ENCODE peak calls at places on chromosomes 1 and 21, in ten cellular contexts. S is HepG2, M is tibial nerve, W is body of pancreas, I is GM13976, L is astrocyte of the cerebellum, Y is vagina, Q is pancreas, B is stomach, H is BJ. X is an unnamed sample.

GRCh38 chr1:59879556-59879955 is 47.0 kb downstream of the CYP2J2 start:
- DNase-seq in S (peak; percentile 65), M (peak; percentile 78), W (peak; percentile 87), I (peak; percentile 19), L (peak; percentile 66), Y (no peak), Q (peak; percentile 42), B (peak; percentile 87), H (no peak), X (peak; percentile 57)

GRCh38 chr1:58162952-58163550 is 383.5 kb downstream of the OMA1 start:
- DNase-seq in S (peak; percentile 57), M (peak; percentile 54), W (peak; percentile 70), I (no peak), L (peak; percentile 49), Y (no peak), Q (peak; percentile 45), B (peak; percentile 59), H (no peak), X (peak; percentile 59)

GRCh38 chr1:161998811-161999210 is 24.9 kb downstream of the OLFML2B start:
- DNase-seq in S (no peak), M (no peak), W (no peak), I (no peak), L (no peak), Y (no peak), Q (no peak), B (no peak), H (no peak), X (peak; percentile 37)

GRCh38 chr1:234926574-234927311 is 201.9 kb downstream of the TOMM20 start:
- DNase-seq in S (no peak), M (no peak), W (no peak), I (peak; percentile 81), L (no peak), Y (peak; percentile 85), Q (no peak), B (no peak), H (no peak), X (no peak)

GRCh38 chr1:114482585-114482984 is 28.4 kb downstream of the TRIM33 start:
- DNase-seq in S (no peak), M (no peak), W (no peak), I (peak; percentile 33), L (no peak), Y (no peak), Q (no peak), B (no peak), H (no peak), X (no peak)

GRCh38 chr1:230113605-230114241 is 46.7 kb downstream of the GALNT2 start:
- DNase-seq in S (no peak), M (peak; percentile 40), W (no peak), I (no peak), L (no peak), Y (no peak), Q (no peak), B (no peak), H (peak; percentile 79), X (peak; percentile 78)

GRCh38 chr1:215421772-215422171 is 145.3 kb upstream of the KCTD3 start:
- DNase-seq in S (no peak), M (no peak), W (no peak), I (no peak), L (no peak), Y (no peak), Q (no peak), B (no peak), H (no peak), X (no peak)

GRCh38 chr1:176073524-176074157 is 133.4 kb downstream of the COP1 start:
- DNase-seq in S (peak; percentile 57), M (peak; percentile 65), W (peak; percentile 37), I (peak; percentile 39), L (peak; percentile 68), Y (no peak), Q (no peak), B (no peak), H (peak; percentile 6), X (peak; percentile 52)

GRCh38 chr21:37982496-37983318 is 66.5 kb upstream of the KCNJ6 start:
- DNase-seq in S (no peak), M (no peak), W (no peak), I (no peak), L (no peak), Y (no peak), Q (no peak), B (no peak), H (no peak), X (no peak)

GRCh38 chr1:217369271-217369981 is 261.5 kb downstream of the GPATCH2 start:
- DNase-seq in S (no peak), M (no peak), W (no peak), I (peak; percentile 7), L (no peak), Y (no peak), Q (no peak), B (no peak), H (no peak), X (no peak)

GRCh38 chr21:41834252-41834925 is 44.8 kb downstream of the PRDM15 start:
- DNase-seq in S (no peak), M (no peak), W (no peak), I (no peak), L (no peak), Y (no peak), Q (no peak), B (no peak), H (no peak), X (no peak)

GRCh38 chr1:181149326-181150000 is 61.0 kb downstream of the IER5 start:
- DNase-seq in S (no peak), M (no peak), W (peak; percentile 27), I (no peak), L (no peak), Y (no peak), Q (no peak), B (peak; percentile 43), H (no peak), X (no peak)

GRCh38 chr1:201076036-201076435 is 36.2 kb downstream of the CACNA1S start:
- DNase-seq in S (no peak), M (no peak), W (no peak), I (no peak), L (no peak), Y (no peak), Q (no peak), B (no peak), H (no peak), X (no peak)

GRCh38 chr1:31788825-31789256 is 24.7 kb upstream of the ADGRB2 start:
- DNase-seq in S (peak; percentile 28), M (no peak), W (no peak), I (no peak), L (peak; percentile 49), Y (no peak), Q (no peak), B (no peak), H (peak; percentile 28), X (peak; percentile 68)

GRCh38 chr1:175514309-175515001 is 228.9 kb downstream of the TNR start:
- DNase-seq in S (no peak), M (no peak), W (no peak), I (no peak), L (peak; percentile 61), Y (no peak), Q (no peak), B (no peak), H (no peak), X (no peak)

GRCh38 chr1:1087351-1088035 is 13.4 kb upstream of the RNF223 start:
- DNase-seq in S (no peak), M (no peak), W (no peak), I (no peak), L (no peak), Y (no peak), Q (no peak), B (no peak), H (no peak), X (no peak)

GRCh38 chr1:100834779-100835645 is 59.6 kb downstream of the EXTL2 start:
- DNase-seq in S (peak; percentile 25), M (no peak), W (no peak), I (no peak), L (no peak), Y (no peak), Q (no peak), B (no peak), H (no peak), X (peak; percentile 5)

DNA sequence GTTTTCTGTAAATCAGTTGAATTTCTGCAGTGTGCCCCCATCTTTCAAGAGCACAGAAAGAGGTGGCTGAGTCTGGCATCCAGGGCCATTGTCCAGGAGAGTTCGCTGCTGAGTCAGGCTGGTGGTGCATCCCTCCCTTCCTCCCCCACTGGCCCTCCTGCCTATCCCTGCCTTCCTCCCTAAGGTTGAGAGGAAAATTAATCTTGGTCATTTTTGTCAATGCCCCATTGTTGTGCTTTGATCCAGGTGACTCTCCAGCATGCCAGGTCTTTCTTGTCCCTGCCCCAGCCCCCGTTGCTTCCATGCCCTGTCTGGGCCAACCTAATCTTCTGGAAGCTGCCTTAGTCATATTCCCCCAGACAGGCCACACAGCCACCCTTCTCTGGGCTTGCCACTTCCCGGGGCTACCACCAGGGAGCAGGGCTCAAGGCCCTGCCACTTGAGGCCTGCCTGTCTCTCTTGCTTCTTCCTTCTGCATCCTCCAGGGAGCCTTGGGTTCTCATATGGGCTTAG is 26.6 kb downstream of the PROK1 start:
- DNase-seq in S (no peak), M (no peak), W (no peak), I (no peak), L (no peak), Y (no peak), Q (no peak), B (no peak), H (no peak), X (no peak)
- TF ChIP-seq CTCF in S (no peak), M (no peak), W (no peak), I (no peak), L (no peak), Y (no peak), Q (peak; percentile 10), B (no peak), H (peak; percentile 16), X (peak; percentile 65)

GRCh38 chr1:211520641-211521040 is 28.7 kb upstream of the RD3 start:
- DNase-seq in S (peak; percentile 54), M (no peak), W (peak; percentile 48), I (no peak), L (no peak), Y (no peak), Q (no peak), B (no peak), H (no peak), X (peak; percentile 8)
- TF ChIP-seq CTCF in S (peak; percentile 51), M (no peak), W (peak; percentile 25), I (no peak), L (peak; percentile 19), Y (no peak), Q (no peak), B (no peak), H (no peak), X (peak; percentile 54)

GRCh38 chr1:22317231-22317919 is 134.3 kb upstream of the ZBTB40 start:
- DNase-seq in S (no peak), M (no peak), W (peak; percentile 22), I (peak; percentile 71), L (no peak), Y (peak; percentile 62), Q (no peak), B (no peak), H (no peak), X (no peak)
- TF ChIP-seq CTCF in S (peak; percentile 57), M (no peak), W (peak; percentile 24), I (peak; percentile 3), L (peak; percentile 55), Y (no peak), Q (peak; percentile 26), B (no peak), H (peak; percentile 53), X (peak; percentile 73)

DNA sequence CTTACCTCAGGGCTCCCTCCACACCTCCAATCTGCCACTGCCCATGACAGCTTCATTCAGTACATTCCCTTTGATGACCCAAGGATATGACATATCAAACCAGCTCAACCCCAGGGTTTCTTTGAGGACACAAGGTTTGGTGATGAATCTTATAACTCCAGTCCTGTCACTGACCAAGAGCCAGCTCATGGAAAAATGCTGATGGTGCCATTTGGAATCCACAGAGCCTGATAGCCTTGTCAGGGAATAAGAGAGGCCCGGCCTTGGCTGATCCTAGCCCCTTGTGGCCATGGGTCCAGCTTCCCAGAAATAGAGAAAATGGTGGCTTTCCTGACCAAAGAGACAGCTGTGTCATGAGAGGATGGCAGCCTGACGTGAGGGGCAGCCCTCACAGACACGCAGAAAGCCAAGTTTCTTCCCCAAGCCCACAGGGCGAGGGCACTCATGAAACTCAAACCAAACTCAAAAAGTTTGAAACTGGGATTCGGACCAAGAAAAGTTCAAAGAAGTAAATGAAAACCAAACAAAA is 75.4 kb downstream of the SH3BGR start:
- DNase-seq in S (no peak), M (no peak), W (peak; percentile 7), I (no peak), L (no peak), Y (no peak), Q (no peak), B (no peak), H (no peak), X (no peak)
- TF ChIP-seq CTCF in S (no peak), M (no peak), W (no peak), I (no peak), L (no peak), Y (no peak), Q (no peak), B (no peak), H (no peak), X (no peak)